ENCODE peak calls at places on chromosome 16, in six cellular contexts. L, A, O, E, Q and C are unnamed samples.
A peak's percentile ranks its signal among the peaks of the same experiment; 100 is the strongest.

GRCh38 chr16:25838724-25839186 is 147.0 kb downstream of the HS3ST4 start:
- DNase-seq in L (no peak), A (peak; percentile 7), O (no peak), E (peak; percentile 69), Q (peak; percentile 27), C (no peak)

GRCh38 chr16:47503936-47504335 is 42.8 kb downstream of the PHKB start:
- DNase-seq in L (no peak), A (no peak), O (no peak), E (no peak), Q (peak; percentile 3), C (no peak)

GRCh38 chr16:23317266-23317661 is 15.2 kb downstream of the SCNN1B start:
- DNase-seq in L (no peak), A (peak; percentile 84), O (peak; percentile 61), E (no peak), Q (no peak), C (no peak)

GRCh38 chr16:75256871-75257343 is 5.5 kb upstream of the BCAR1 start:
- DNase-seq in L (no peak), A (peak; percentile 46), O (peak; percentile 32), E (no peak), Q (no peak), C (no peak)

GRCh38 chr16:11231367-11231970 is 24.5 kb downstream of the SOCS1 start:
- DNase-seq in L (no peak), A (no peak), O (no peak), E (no peak), Q (no peak), C (no peak)

GRCh38 chr16:66342294-66342900 is 24.1 kb upstream of the CDH5 start:
- DNase-seq in L (no peak), A (no peak), O (no peak), E (peak; percentile 18), Q (no peak), C (no peak)

GRCh38 chr16:88400186-88400585 is 17.4 kb downstream of the ZNF469 start:
- DNase-seq in L (no peak), A (no peak), O (no peak), E (no peak), Q (no peak), C (no peak)

GRCh38 chr16:84068041-84068440 is 25.4 kb upstream of the SLC38A8 start:
- DNase-seq in L (no peak), A (no peak), O (no peak), E (no peak), Q (no peak), C (no peak)

GRCh38 chr16:72099377-72099818 is 5.8 kb downstream of the DHX38 start:
- DNase-seq in L (no peak), A (peak; percentile 27), O (peak; percentile 41), E (peak; percentile 81), Q (peak; percentile 40), C (no peak)

GRCh38 chr16:20874088-20874581 is 26.0 kb downstream of the DCUN1D3 start:
- DNase-seq in L (no peak), A (no peak), O (no peak), E (no peak), Q (no peak), C (no peak)

GRCh38 chr16:52896478-52897164 is 156.1 kb downstream of the CHD9NB start:
- DNase-seq in L (no peak), A (no peak), O (no peak), E (no peak), Q (no peak), C (no peak)

GRCh38 chr16:3295209-3295608 is 10.0 kb downstream of the TIGD7 start:
- DNase-seq in L (no peak), A (no peak), O (no peak), E (no peak), Q (no peak), C (no peak)
- TF ChIP-seq POLR2A in L (no peak), A (no peak), O (no peak), E (no peak), Q (no peak), C (no peak)

GRCh38 chr16:4882261-4882632 is 35.0 kb downstream of the UBN1 start:
- DNase-seq in L (no peak), A (no peak), O (no peak), E (no peak), Q (no peak), C (no peak)

GRCh38 chr16:4884972-4885874 is 37.9 kb downstream of the UBN1 start:
- DNase-seq in L (no peak), A (no peak), O (no peak), E (no peak), Q (no peak), C (no peak)

GRCh38 chr16:4883501-4883900 is 36.2 kb downstream of the UBN1 start:
- DNase-seq in L (no peak), A (no peak), O (no peak), E (no peak), Q (no peak), C (no peak)

GRCh38 chr16:4884209-4884608 is 36.9 kb downstream of the UBN1 start:
- DNase-seq in L (no peak), A (no peak), O (no peak), E (no peak), Q (no peak), C (no peak)

DNA sequence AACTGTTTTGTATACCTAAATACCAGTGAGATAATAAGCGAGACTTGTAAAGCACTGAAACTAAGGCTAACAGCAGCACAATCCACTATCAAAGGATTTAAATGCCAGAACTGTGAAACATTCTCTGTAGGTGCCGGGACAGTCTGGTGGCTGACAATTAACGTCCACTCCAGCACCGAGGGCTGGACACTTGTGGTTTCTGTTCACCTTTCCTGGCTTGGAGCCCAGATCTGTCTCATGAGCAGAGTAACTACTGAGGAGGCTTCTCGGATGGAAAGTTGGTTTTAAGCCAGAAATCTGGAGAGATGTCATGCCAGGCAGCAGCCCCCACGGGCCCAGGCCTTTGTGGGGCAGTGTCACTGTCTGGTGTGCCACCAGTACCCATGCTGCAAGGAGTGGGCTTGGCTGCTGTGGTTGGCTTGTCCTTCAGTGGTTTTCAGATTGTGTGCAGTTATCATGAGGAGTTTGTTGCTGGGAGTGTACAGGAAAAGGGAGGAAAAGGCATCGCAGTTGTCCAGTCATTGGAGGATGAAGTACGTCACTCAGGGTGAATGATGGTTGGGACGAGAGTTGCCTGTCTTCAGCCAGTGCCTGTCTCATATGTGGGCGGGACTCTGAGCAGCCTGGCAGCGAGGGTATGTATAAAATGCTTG is 35.5 kb downstream of the UBN1 start:
- DNase-seq in L (no peak), A (no peak), O (peak; percentile 69), E (no peak), Q (peak; percentile 92), C (no peak)
- TF ChIP-seq POLR2AphosphoS5 in L (no peak), A (no peak), O (no peak), E (no peak), Q (peak; percentile 75), C (no peak)

GRCh38 chr16:1976951-1977874 is 4.1 kb downstream of the NOXO1 start:
- DNase-seq in L (no peak), A (no peak), O (no peak), E (no peak), Q (no peak), C (no peak)
- H3K27ac ChIP-seq in L (no peak overlapping the region), A (no peak overlapping the region), O (no peak overlapping the region), E (no peak overlapping the region), Q (peak overlapping the region; percentile 88), C (no peak overlapping the region)

GRCh38 chr16:30077656-30078055 is 1.9 kb downstream of the PPP4C start:
- DNase-seq in L (no peak), A (no peak), O (no peak), E (no peak), Q (no peak), C (no peak)

GRCh38 chr16:30076276-30076791 is 540 bp downstream of the PPP4C start:
- DNase-seq in L (no peak), A (peak; percentile 22), O (no peak), E (no peak), Q (no peak), C (no peak)

GRCh38 chr16:30078744-30079143 is 3.0 kb downstream of the PPP4C start:
- DNase-seq in L (no peak), A (no peak), O (no peak), E (no peak), Q (no peak), C (no peak)

GRCh38 chr16:30079480-30079879 is 3.7 kb downstream of the PPP4C start:
- DNase-seq in L (no peak), A (no peak), O (no peak), E (no peak), Q (no peak), C (no peak)

DNA sequence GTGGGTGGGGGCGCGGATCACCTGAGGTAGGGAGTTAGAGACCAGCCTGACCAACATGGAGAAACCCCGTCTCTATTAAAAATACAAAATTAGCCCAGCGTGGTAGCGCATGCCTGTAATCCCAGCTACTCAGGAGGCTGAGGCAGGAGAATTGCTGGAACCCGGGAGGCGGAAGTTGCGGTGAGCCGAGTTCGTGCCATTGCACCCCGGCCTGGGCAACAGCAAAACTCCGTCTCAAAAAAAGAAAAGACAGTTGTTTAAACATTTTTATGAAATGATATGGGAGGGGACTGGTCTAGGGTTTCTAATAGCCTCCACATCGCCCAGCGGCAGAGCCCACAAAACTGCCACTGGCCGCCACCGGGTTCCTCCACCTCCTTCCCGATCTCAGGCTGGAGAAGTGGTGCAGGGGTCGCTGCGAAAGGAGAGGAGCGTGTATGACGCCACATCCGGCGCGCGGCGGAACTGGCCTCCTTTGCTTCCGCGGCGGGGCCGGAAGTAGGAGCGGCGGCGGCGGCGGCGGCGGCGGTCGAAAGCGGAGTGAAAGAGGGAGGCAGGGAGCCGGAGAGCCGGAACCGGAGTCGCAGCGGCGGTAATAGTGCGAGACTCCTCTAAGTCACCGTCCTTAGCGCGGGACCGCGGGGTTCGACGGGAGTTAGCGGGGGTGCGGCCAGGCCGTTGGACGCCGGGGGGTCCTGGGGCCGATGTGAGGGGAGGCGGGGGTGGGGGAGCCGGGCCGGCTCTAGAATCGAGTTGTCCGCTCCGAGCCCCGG is at the start of gene PPP4C:
- DNase-seq in L (peak; percentile 98), A (peak; percentile 95), O (peak; percentile 95), E (peak; percentile 88), Q (peak; percentile 68), C (peak; percentile 80)
- TF ChIP-seq POLR2A in L (peak; percentile 72), A (peak; percentile 95), O (no peak), E (peak; percentile 97), Q (peak; percentile 88), C (peak; percentile 82)

DNA sequence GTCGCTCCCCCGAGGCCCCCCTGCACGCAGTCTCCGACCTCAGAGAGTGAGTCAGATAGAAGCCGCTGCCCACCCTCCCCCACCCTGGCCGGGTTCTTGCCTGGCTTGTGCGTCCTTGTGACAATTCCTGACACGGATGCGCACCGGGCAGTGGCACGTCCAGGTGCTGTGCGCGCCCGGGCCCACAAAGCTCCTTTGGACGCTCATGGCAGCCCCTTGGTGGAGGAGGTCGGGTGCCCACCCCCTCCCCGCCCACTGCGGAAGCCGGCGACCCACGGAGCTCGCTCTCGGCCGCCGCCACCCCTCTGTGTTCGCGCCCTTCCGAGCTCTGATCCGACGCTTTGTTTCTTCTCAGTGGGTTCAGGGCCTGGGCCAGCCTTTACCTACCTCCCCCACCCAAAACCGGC is 662 bp upstream of the TUBB3 start:
- DNase-seq in L (no peak), A (peak; percentile 66), O (peak; percentile 50), E (peak; percentile 88), Q (peak; percentile 82), C (peak; percentile 65)
- TF ChIP-seq POLR2AphosphoS5 in L (peak; percentile 66), A (peak; percentile 76), O (peak; percentile 33), E (no peak), Q (peak; percentile 79), C (peak; percentile 31)